ENCODE peak calls at places on chromosomes 6 and 20, in ten cellular contexts. N is MV-4-11; W is hepatic stellate cell; V is esophagus squamous epithelium; D is activated T-cell treated with anti-CD3 and anti-CD28 coated beads, Interleukin-2, amount 50 U/mL, for 4 hours; H is bronchial epithelial cell; A is activated T-helper 1 cell treated with Interleukin-2 at 50 U/mL for 16 hours; B is germinal center; K is fibroblast of villous mesenchyme; R is left kidney. F is an unnamed sample.
A peak's percentile ranks its signal among the peaks of the same experiment; 100 is the strongest.

GRCh38 chr20:3423126-3423525 is 15.7 kb upstream of the DNAAF9 start:
- DNase-seq in W (no peak), H (no peak), K (no peak), R (no peak), D (no peak), B (no peak), N (peak; percentile 49), V (no peak), A (no peak), F (no peak)

GRCh38 chr20:32495217-32495565 is 89.9 kb downstream of the NOL4L start:
- DNase-seq in W (no peak), R (no peak), D (no peak), K (no peak), B (no peak), A (no peak), V (no peak), N (no peak), H (no peak), F (no peak)

GRCh38 chr6:19210849-19211590 is 626.1 kb upstream of the ID4 start:
- DNase-seq in A (no peak), D (no peak), V (no peak), K (no peak), W (no peak), N (no peak), R (peak; percentile 31), H (no peak), B (peak; percentile 6), F (no peak)

GRCh38 chr6:123808556-123808955 is 4.9 kb downstream of the NKAIN2 start:
- DNase-seq in R (peak; percentile 47), H (peak; percentile 47), D (no peak), K (no peak), A (no peak), W (no peak), V (no peak), N (no peak), B (no peak), F (no peak)

GRCh38 chr6:93787841-93788240 is 368.5 kb upstream of the EPHA7 start:
- DNase-seq in W (no peak), D (no peak), V (no peak), H (no peak), N (no peak), B (no peak), R (peak; percentile 6), A (no peak), K (no peak), F (peak; percentile 79)

GRCh38 chr20:3711418-3712043 is 869 bp downstream of the SIGLEC1 start:
- DNase-seq in H (no peak), B (no peak), A (no peak), D (no peak), V (no peak), W (no peak), R (no peak), K (no peak), N (peak; percentile 50), F (no peak)

GRCh38 chr6:111573118-111573883 is 32.4 kb downstream of the TRAF3IP2 start:
- DNase-seq in D (no peak), W (no peak), R (peak; percentile 74), N (no peak), V (no peak), H (peak; percentile 92), B (no peak), K (peak; percentile 69), A (no peak), F (peak; percentile 83)

GRCh38 chr6:16132909-16133308 is 4.0 kb downstream of the MYLIP start:
- DNase-seq in H (no peak), K (no peak), D (no peak), W (no peak), V (no peak), A (no peak), N (no peak), B (no peak), R (no peak), F (no peak)

GRCh38 chr6:132131777-132132176 is 180.6 kb upstream of the CCN2 start:
- DNase-seq in N (peak; percentile 92), H (peak; percentile 99), B (peak; percentile 25), R (no peak), D (no peak), W (peak; percentile 69), A (no peak), V (no peak), K (peak; percentile 94), F (peak; percentile 98)

GRCh38 chr6:52503853-52504777 is 72.7 kb downstream of the TRAM2 start:
- DNase-seq in B (no peak), H (peak; percentile 97), V (peak; percentile 41), D (no peak), A (no peak), W (peak; percentile 77), R (no peak), K (peak; percentile 77), N (no peak), F (peak; percentile 86)

GRCh38 chr20:61464634-61465033 is 212.6 kb downstream of the CDH4 start:
- DNase-seq in W (no peak), V (no peak), A (no peak), K (no peak), D (no peak), R (no peak), H (no peak), B (no peak), N (no peak), F (no peak)

GRCh38 chr6:41696788-41697187 is 38.6 kb downstream of the TFEB start:
- DNase-seq in W (no peak), N (peak; percentile 6), D (no peak), B (no peak), K (no peak), A (no peak), V (no peak), R (no peak), H (no peak), F (no peak)

GRCh38 chr6:111407686-111408085 is 75.3 kb downstream of the REV3L start:
- DNase-seq in V (no peak), W (no peak), B (no peak), N (no peak), A (no peak), D (no peak), R (no peak), K (no peak), H (no peak), F (no peak)

GRCh38 chr6:14524319-14524718 is 406.7 kb downstream of the CD83 start:
- DNase-seq in N (no peak), K (no peak), W (peak; percentile 37), R (no peak), H (no peak), A (no peak), V (no peak), D (no peak), B (no peak), F (no peak)

GRCh38 chr6:13742961-13743735 is 31.5 kb upstream of the RANBP9 start:
- DNase-seq in D (no peak), H (no peak), A (no peak), R (peak; percentile 5), W (no peak), B (no peak), V (no peak), K (no peak), N (no peak), F (no peak)

GRCh38 chr6:157718788-157719187 is 104.3 kb upstream of the SNX9 start:
- DNase-seq in A (no peak), R (no peak), V (no peak), H (no peak), B (no peak), N (no peak), W (no peak), D (no peak), K (no peak), F (no peak)

GRCh38 chr20:34546751-34547181 is 11.8 kb upstream of the MAP1LC3A start:
- DNase-seq in V (no peak), A (no peak), W (no peak), K (no peak), N (no peak), R (no peak), H (no peak), B (no peak), D (no peak), F (no peak)

GRCh38 chr20:57346477-57346876 is 4.6 kb upstream of the RAE1 start:
- DNase-seq in H (peak; percentile 69), K (peak; percentile 66), D (peak; percentile 59), B (peak; percentile 41), R (peak; percentile 86), W (peak; percentile 16), A (peak; percentile 26), V (no peak), N (peak; percentile 63), F (peak; percentile 76)

GRCh38 chr6:93786474-93787330 is 367.3 kb upstream of the EPHA7 start:
- DNase-seq in H (no peak), K (no peak), R (peak; percentile 48), A (no peak), N (no peak), V (no peak), D (no peak), B (no peak), W (no peak), F (peak; percentile 58)

GRCh38 chr6:51842066-51842465 is 245.3 kb downstream of the PKHD1 start:
- DNase-seq in W (no peak), B (no peak), A (no peak), H (no peak), V (no peak), N (no peak), K (no peak), R (no peak), D (no peak), F (no peak)

GRCh38 chr6:160992323-160993314 is 1.1 kb downstream of the MAP3K4 start:
- DNase-seq in A (no peak), R (peak; percentile 88), B (peak; percentile 33), K (peak; percentile 81), D (peak; percentile 22), V (no peak), H (peak; percentile 71), W (peak; percentile 50), N (peak; percentile 69), F (peak; percentile 80)

GRCh38 chr6:160063771-160064413 is 57.7 kb upstream of the SLC22A1 start:
- DNase-seq in K (no peak), H (no peak), B (no peak), D (no peak), R (no peak), W (no peak), V (no peak), N (no peak), A (no peak), F (no peak)

GRCh38 chr20:58073945-58074920 is 154.2 kb downstream of the ANKRD60 start:
- DNase-seq in D (no peak), W (no peak), V (no peak), A (no peak), B (no peak), K (no peak), H (no peak), N (no peak), R (no peak), F (peak; percentile 79)

GRCh38 chr6:46412662-46413061 is 78.6 kb downstream of the RCAN2 start:
- DNase-seq in B (no peak), R (no peak), D (no peak), H (no peak), W (no peak), A (no peak), N (peak; percentile 34), V (no peak), K (no peak), F (no peak)

GRCh38 chr6:108914235-108915022 is 66.2 kb downstream of the ARMC2 start:
- DNase-seq in K (peak; percentile 79), B (peak; percentile 49), A (no peak), N (no peak), W (no peak), V (no peak), H (no peak), R (no peak), D (peak; percentile 22), F (no peak)

GRCh38 chr6:109165392-109165964 is 70.2 kb downstream of the CEP57L1 start:
- DNase-seq in B (no peak), D (no peak), W (peak; percentile 25), N (peak; percentile 35), R (peak; percentile 70), V (no peak), K (peak; percentile 75), H (peak; percentile 38), A (no peak), F (peak; percentile 65)

GRCh38 chr6:105163186-105163585 is 16.6 kb downstream of the POPDC3 start:
- DNase-seq in V (no peak), B (no peak), A (no peak), H (peak; percentile 52), D (no peak), N (no peak), W (no peak), K (no peak), R (no peak), F (no peak)

GRCh38 chr6:138662474-138662873 is 111.1 kb upstream of the CCDC28A start:
- DNase-seq in B (no peak), A (no peak), H (peak; percentile 99), W (no peak), N (no peak), D (no peak), K (peak; percentile 76), V (no peak), R (no peak), F (peak; percentile 40)